ENCODE peak calls at places on chromosome 22, in eight cellular contexts. One of them, this sample, is unnamed.

GRCh38 chr22:29435236-29435635 is 3.1 kb upstream of the RFPL1 start:
- DNase-seq in body of pancreas: no peak
- DNase-seq in pancreas: no peak
- DNase-seq in prostate gland: no peak
- DNase-seq in ovary: no peak
- DNase-seq in left ventricle myocardium inferior: no peak
- DNase-seq in heart right ventricle: no peak
- DNase-seq in ascending aorta: no peak
- DNase-seq in this sample: no peak

GRCh38 chr22:27798526-27799333 is 2.8 kb downstream of the MN1 start:
- DNase-seq in body of pancreas: no peak
- DNase-seq in pancreas: no peak
- DNase-seq in prostate gland: no peak
- DNase-seq in ovary: peak
- DNase-seq in left ventricle myocardium inferior: no peak
- DNase-seq in heart right ventricle: no peak
- DNase-seq in ascending aorta: no peak
- DNase-seq in this sample: no peak

GRCh38 chr22:17883356-17883755 is 109.1 kb upstream of the BID start:
- DNase-seq in body of pancreas: no peak
- DNase-seq in pancreas: no peak
- DNase-seq in prostate gland: no peak
- DNase-seq in ovary: peak
- DNase-seq in left ventricle myocardium inferior: no peak
- DNase-seq in heart right ventricle: no peak
- DNase-seq in ascending aorta: no peak
- DNase-seq in this sample: no peak

GRCh38 chr22:27377901-27378300 is 423.7 kb downstream of the MN1 start:
- DNase-seq in body of pancreas: peak
- DNase-seq in pancreas: peak
- DNase-seq in prostate gland: no peak
- DNase-seq in ovary: peak
- DNase-seq in left ventricle myocardium inferior: no peak
- DNase-seq in heart right ventricle: no peak
- DNase-seq in ascending aorta: no peak
- DNase-seq in this sample: no peak

GRCh38 chr22:31272522-31273446 is 19.5 kb downstream of the PIK3IP1 start:
- DNase-seq in body of pancreas: peak
- DNase-seq in pancreas: no peak
- DNase-seq in prostate gland: peak
- DNase-seq in ovary: no peak
- DNase-seq in left ventricle myocardium inferior: no peak
- DNase-seq in heart right ventricle: peak
- DNase-seq in ascending aorta: no peak
- DNase-seq in this sample: peak

GRCh38 chr22:32957093-32957835 is 100.9 kb downstream of the SYN3 start:
- DNase-seq in body of pancreas: no peak
- DNase-seq in pancreas: no peak
- DNase-seq in prostate gland: no peak
- DNase-seq in ovary: no peak
- DNase-seq in left ventricle myocardium inferior: no peak
- DNase-seq in heart right ventricle: no peak
- DNase-seq in ascending aorta: no peak
- DNase-seq in this sample: no peak

GRCh38 chr22:44667829-44668189 is 34.2 kb upstream of the PRR5 start:
- DNase-seq in body of pancreas: no peak
- DNase-seq in pancreas: no peak
- DNase-seq in prostate gland: no peak
- DNase-seq in ovary: peak
- DNase-seq in left ventricle myocardium inferior: no peak
- DNase-seq in heart right ventricle: no peak
- DNase-seq in ascending aorta: no peak
- DNase-seq in this sample: no peak

GRCh38 chr22:23696326-23696851 is 5.6 kb downstream of the RGL4 start:
- DNase-seq in body of pancreas: peak
- DNase-seq in pancreas: no peak
- DNase-seq in prostate gland: no peak
- DNase-seq in ovary: peak
- DNase-seq in left ventricle myocardium inferior: no peak
- DNase-seq in heart right ventricle: no peak
- DNase-seq in ascending aorta: peak
- DNase-seq in this sample: no peak

GRCh38 chr22:30890689-30891442 is 77.7 kb downstream of the MORC2 start:
- DNase-seq in body of pancreas: peak
- DNase-seq in pancreas: peak
- DNase-seq in prostate gland: no peak
- DNase-seq in ovary: peak
- DNase-seq in left ventricle myocardium inferior: peak
- DNase-seq in heart right ventricle: peak
- DNase-seq in ascending aorta: peak
- DNase-seq in this sample: peak

GRCh38 chr22:32164084-32164894 is 5.2 kb upstream of the C22orf42 start:
- DNase-seq in body of pancreas: no peak
- DNase-seq in pancreas: no peak
- DNase-seq in prostate gland: no peak
- DNase-seq in ovary: no peak
- DNase-seq in left ventricle myocardium inferior: no peak
- DNase-seq in heart right ventricle: no peak
- DNase-seq in ascending aorta: no peak
- DNase-seq in this sample: no peak

GRCh38 chr22:28629420-28630184 is 50.0 kb downstream of the TTC28 start:
- DNase-seq in body of pancreas: no peak
- DNase-seq in pancreas: no peak
- DNase-seq in prostate gland: no peak
- DNase-seq in ovary: no peak
- DNase-seq in left ventricle myocardium inferior: no peak
- DNase-seq in heart right ventricle: no peak
- DNase-seq in ascending aorta: no peak
- DNase-seq in this sample: no peak

GRCh38 chr22:19769393-19769715 is 8.8 kb downstream of the TBX1 start:
- DNase-seq in body of pancreas: no peak
- DNase-seq in pancreas: no peak
- DNase-seq in prostate gland: no peak
- DNase-seq in ovary: no peak
- DNase-seq in left ventricle myocardium inferior: no peak
- DNase-seq in heart right ventricle: no peak
- DNase-seq in ascending aorta: no peak
- DNase-seq in this sample: no peak

DNA sequence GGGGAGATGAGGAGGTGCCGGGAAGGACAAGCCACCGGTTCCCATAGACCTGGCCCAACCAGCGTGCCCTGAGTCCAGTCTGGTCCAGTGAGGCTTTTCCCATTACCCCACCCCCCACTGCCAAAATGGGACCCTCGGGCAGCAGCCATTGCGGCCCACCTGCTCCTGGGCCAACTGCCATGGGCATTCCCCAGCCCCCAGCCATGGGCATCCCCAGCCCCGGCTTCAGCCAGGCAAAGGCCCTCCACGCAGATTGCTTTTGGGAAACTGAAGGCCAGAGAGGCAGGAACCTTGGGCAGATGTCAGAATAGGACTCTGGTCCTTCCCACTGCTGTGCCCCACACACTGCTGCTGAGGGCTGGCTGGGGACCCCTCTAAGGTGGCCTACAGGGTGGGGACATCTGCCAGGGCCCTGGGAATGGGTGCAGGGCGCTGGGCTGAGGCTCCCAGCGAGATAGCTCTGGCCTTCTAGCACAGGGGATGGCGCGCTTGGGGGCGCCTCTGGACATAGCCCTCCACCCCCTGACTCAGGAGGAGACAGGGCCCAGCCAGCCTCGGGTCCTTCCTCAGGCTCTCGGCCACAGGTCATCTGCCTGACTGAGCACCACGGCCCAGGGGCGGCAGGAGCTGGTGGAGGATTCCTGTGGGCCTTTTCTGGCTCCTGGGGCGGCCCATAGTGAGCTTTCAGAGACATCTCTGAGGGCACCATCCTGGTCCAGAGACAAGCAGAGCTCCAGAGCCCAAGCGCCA is 4.9 kb downstream of the PIM3 start:
- DNase-seq in body of pancreas: peak
- DNase-seq in pancreas: peak
- DNase-seq in prostate gland: no peak
- DNase-seq in ovary: peak
- DNase-seq in left ventricle myocardium inferior: peak
- DNase-seq in heart right ventricle: no peak
- DNase-seq in ascending aorta: peak
- DNase-seq in this sample: peak
- H3K27ac ChIP-seq in body of pancreas: no peak
- H3K27ac ChIP-seq in pancreas: no peak
- H3K27ac ChIP-seq in prostate gland: peak
- H3K27ac ChIP-seq in ovary: peak
- H3K27ac ChIP-seq in left ventricle myocardium inferior: peak
- H3K27ac ChIP-seq in heart right ventricle: peak
- H3K27ac ChIP-seq in ascending aorta: peak
- H3K27ac ChIP-seq in this sample: peak

DNA sequence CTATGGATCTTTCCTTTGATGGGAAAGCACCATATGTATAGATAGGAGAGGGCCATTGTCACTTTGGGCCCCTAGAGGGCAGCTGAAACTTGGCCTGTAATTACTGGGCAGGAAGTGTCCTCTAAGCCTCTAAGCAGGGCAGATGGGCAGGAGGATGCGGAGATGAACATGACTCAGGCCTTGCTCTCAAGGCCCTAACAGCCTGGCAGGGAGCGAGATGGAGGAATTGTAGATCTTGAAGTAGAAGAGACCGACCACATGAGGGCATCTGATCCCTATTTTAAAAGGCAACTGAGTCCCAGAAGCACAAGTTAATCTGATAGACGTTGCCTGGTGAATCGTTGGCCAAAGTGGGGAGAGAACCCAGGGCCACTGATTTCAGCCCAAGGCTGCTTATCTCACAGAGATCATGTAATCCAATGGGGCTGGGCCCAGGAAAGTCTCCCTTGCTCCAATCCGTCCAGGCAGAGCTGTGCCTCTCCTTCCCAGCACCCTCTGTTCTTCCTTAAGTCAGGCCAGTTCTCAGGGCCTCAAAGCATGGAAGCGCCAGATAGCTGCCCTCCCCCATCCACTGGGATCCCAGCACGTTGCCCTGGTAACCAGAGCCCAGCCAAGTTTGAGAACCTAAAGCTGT is 2.5 kb upstream of the SEPTIN3 start:
- DNase-seq in body of pancreas: peak
- DNase-seq in pancreas: no peak
- DNase-seq in prostate gland: peak
- DNase-seq in ovary: no peak
- DNase-seq in left ventricle myocardium inferior: no peak
- DNase-seq in heart right ventricle: no peak
- DNase-seq in ascending aorta: no peak
- DNase-seq in this sample: peak
- TF ChIP-seq CTCF in body of pancreas: peak
- TF ChIP-seq CTCF in pancreas: peak
- TF ChIP-seq CTCF in prostate gland: no peak
- TF ChIP-seq CTCF in ovary: no peak
- TF ChIP-seq CTCF in left ventricle myocardium inferior: peak
- TF ChIP-seq CTCF in heart right ventricle: peak
- TF ChIP-seq CTCF in ascending aorta: no peak
- TF ChIP-seq CTCF in this sample: no peak

GRCh38 chr22:41523464-41524221 is 20.6 kb downstream of the POLR3H start:
- DNase-seq in body of pancreas: peak
- DNase-seq in pancreas: peak
- DNase-seq in prostate gland: no peak
- DNase-seq in ovary: peak
- DNase-seq in left ventricle myocardium inferior: peak
- DNase-seq in heart right ventricle: peak
- DNase-seq in ascending aorta: peak
- DNase-seq in this sample: peak
- H3K4me3 ChIP-seq in body of pancreas: no peak
- H3K4me3 ChIP-seq in pancreas: no peak
- H3K4me3 ChIP-seq in prostate gland: no peak
- H3K4me3 ChIP-seq in ovary: no peak
- H3K4me3 ChIP-seq in left ventricle myocardium inferior: no peak
- H3K4me3 ChIP-seq in heart right ventricle: peak
- H3K4me3 ChIP-seq in ascending aorta: no peak
- H3K4me3 ChIP-seq in this sample: no peak

DNA sequence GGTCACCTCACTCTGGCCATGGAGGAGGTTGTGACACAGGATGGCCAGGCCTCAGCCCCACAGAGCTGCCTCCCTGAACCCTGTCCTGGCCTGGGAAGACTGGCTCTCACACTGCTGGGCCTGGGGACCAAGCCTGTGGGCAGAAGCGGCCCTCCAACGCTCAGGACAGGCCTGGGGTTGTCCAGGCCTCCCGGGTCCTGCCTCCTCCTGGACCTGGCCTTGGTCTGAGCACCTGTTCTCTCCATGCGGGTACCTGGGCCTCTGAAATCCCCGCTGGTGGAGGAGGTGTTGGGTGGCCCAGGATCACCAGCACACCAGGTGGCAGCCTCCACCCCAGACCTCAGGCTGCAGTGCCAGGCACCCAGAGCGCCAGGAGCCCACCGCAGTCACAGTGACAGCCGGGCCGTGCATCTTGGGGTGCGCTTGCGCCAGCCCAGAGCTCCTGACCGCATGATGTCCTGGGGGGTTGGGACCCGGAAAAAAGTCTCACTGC is 16.1 kb upstream of the PIM3 start:
- DNase-seq in body of pancreas: no peak
- DNase-seq in pancreas: peak
- DNase-seq in prostate gland: no peak
- DNase-seq in ovary: no peak
- DNase-seq in left ventricle myocardium inferior: no peak
- DNase-seq in heart right ventricle: no peak
- DNase-seq in ascending aorta: no peak
- DNase-seq in this sample: no peak
- H3K27ac ChIP-seq in body of pancreas: no peak
- H3K27ac ChIP-seq in pancreas: no peak
- H3K27ac ChIP-seq in prostate gland: no peak
- H3K27ac ChIP-seq in ovary: no peak
- H3K27ac ChIP-seq in left ventricle myocardium inferior: no peak
- H3K27ac ChIP-seq in heart right ventricle: peak
- H3K27ac ChIP-seq in ascending aorta: no peak
- H3K27ac ChIP-seq in this sample: no peak

GRCh38 chr22:49861642-49862407 is 8.2 kb downstream of the ZBED4 start:
- DNase-seq in body of pancreas: no peak
- DNase-seq in pancreas: no peak
- DNase-seq in prostate gland: no peak
- DNase-seq in ovary: no peak
- DNase-seq in left ventricle myocardium inferior: no peak
- DNase-seq in heart right ventricle: no peak
- DNase-seq in ascending aorta: no peak
- DNase-seq in this sample: no peak
- TF ChIP-seq CTCF in body of pancreas: no peak
- TF ChIP-seq CTCF in pancreas: no peak
- TF ChIP-seq CTCF in prostate gland: no peak
- TF ChIP-seq CTCF in ovary: no peak
- TF ChIP-seq CTCF in left ventricle myocardium inferior: no peak
- TF ChIP-seq CTCF in heart right ventricle: no peak
- TF ChIP-seq CTCF in ascending aorta: no peak
- TF ChIP-seq CTCF in this sample: no peak